ENCODE peak calls at places on chromosome 6, in six cellular contexts. G is H1, E is neuronal stem cell, P is mesendoderm, Y is IMR-90, C is mesenchymal stem cell. L is an unnamed sample.

GRCh38 chr6:25181923-25182322 is 97.3 kb upstream of the CARMIL1 start:
- DNase-seq in G (no peak), Y (peak; percentile 11), E (no peak), P (peak; percentile 19), C (no peak), L (no peak)

GRCh38 chr6:73743556-73743955 is 47.6 kb downstream of the CD109 start:
- DNase-seq in P (no peak), C (peak; percentile 76), E (no peak), G (no peak), Y (peak; percentile 27), L (no peak)

GRCh38 chr6:104884867-104885517 is 25.3 kb upstream of the HACE1 start:
- DNase-seq in C (no peak), E (no peak), G (no peak), Y (no peak), P (no peak), L (no peak)

GRCh38 chr6:89251976-89252375 is 34.8 kb upstream of the GABRR1 start:
- DNase-seq in Y (no peak), E (no peak), P (no peak), C (no peak), G (no peak), L (no peak)

GRCh38 chr6:138105880-138106664 is 1.1 kb downstream of the PERP start:
- DNase-seq in P (peak; percentile 92), E (peak; percentile 67), G (no peak), C (peak; percentile 40), Y (peak; percentile 15), L (peak; percentile 66)

GRCh38 chr6:33433560-33434191 is 13.8 kb downstream of the SYNGAP1 start:
- DNase-seq in P (peak; percentile 66), C (peak; percentile 80), G (no peak), Y (peak; percentile 75), E (no peak), L (peak; percentile 48)

GRCh38 chr6:106547961-106548453 is 81.3 kb downstream of the RTN4IP1 start:
- DNase-seq in P (peak; percentile 49), G (peak; percentile 5), C (peak; percentile 80), Y (peak; percentile 85), E (no peak), L (no peak)

GRCh38 chr6:153003294-153003645 is 761 bp upstream of the MTRF1L start:
- DNase-seq in Y (peak; percentile 20), E (no peak), G (no peak), P (peak; percentile 47), C (no peak), L (no peak)

GRCh38 chr6:19433101-19433500 is 404.1 kb upstream of the ID4 start:
- DNase-seq in P (no peak), E (no peak), G (no peak), Y (no peak), C (no peak), L (no peak)

GRCh38 chr6:100657678-100658330 is 193.1 kb upstream of the SIM1 start:
- DNase-seq in Y (peak; percentile 3), P (no peak), G (no peak), C (peak; percentile 18), E (no peak), L (no peak)

GRCh38 chr6:42618686-42619085 is 54.9 kb downstream of the UBR2 start:
- DNase-seq in P (no peak), Y (peak; percentile 83), G (no peak), C (no peak), E (no peak), L (peak; percentile 31)

GRCh38 chr6:42616716-42617115 is 52.9 kb downstream of the UBR2 start:
- DNase-seq in Y (peak; percentile 65), C (no peak), E (no peak), P (no peak), G (no peak), L (no peak)

GRCh38 chr6:42615518-42615917 is 51.7 kb downstream of the UBR2 start:
- DNase-seq in P (no peak), E (no peak), G (no peak), Y (no peak), C (no peak), L (no peak)

GRCh38 chr6:42619963-42620362 is 56.1 kb downstream of the UBR2 start:
- DNase-seq in C (no peak), Y (no peak), G (no peak), E (no peak), P (no peak), L (no peak)

GRCh38 chr6:42618105-42618504 is 54.3 kb downstream of the UBR2 start:
- DNase-seq in C (no peak), E (no peak), Y (no peak), G (no peak), P (peak; percentile 8), L (no peak)
- H3K27ac ChIP-seq in C (no peak overlapping the region), E (no peak overlapping the region), Y (no peak overlapping the region), G (no peak overlapping the region), P (no peak overlapping the region), L (no peak overlapping the region)

DNA sequence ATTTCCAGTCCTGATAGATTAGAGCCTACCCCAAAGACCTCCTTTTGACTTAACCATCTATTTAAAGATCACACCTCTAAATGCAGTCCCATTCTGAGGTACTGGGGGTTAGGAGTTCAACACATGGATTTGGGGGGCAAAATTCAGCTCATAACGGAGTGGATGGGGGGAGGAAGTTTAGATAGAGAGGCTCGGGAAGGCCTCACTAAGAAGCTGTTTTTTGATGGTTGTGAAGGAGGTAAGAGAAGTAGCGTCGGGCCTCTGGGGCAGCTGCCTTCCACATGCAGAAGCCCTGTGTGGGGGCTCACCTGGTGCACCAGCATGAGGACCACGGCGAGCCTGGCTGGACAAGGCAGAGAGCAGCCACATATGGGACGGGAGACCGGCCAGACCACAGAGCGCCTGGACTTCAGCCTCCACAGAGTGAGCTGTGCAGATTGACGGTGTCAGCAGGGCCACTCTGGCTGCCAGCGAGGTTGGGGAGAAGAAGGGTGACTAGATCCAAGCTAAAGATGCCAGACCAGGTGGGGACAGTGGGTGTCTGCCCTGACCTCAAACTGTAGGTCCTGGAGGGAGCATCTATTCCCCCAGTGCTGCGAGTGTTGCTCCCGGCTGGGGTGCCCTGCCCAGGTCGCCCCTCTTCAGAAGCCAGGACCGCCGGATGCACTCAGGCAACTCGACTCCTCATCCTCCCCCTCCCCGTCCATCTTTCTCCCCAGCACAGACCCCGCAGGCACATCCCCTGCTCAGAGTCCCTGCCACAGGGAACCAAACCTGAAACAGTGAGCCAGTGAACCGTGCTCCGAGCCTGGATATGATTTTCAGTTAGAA is 5.1 kb upstream of the SYNJ2 start:
- DNase-seq in C (no peak), Y (no peak), E (no peak), G (no peak), P (no peak), L (no peak)
- H2AK5ac ChIP-seq in C (no peak overlapping the region), Y (no peak overlapping the region), E (no peak overlapping the region), G (no peak overlapping the region), P (no peak overlapping the region), L (no peak overlapping the region)

DNA sequence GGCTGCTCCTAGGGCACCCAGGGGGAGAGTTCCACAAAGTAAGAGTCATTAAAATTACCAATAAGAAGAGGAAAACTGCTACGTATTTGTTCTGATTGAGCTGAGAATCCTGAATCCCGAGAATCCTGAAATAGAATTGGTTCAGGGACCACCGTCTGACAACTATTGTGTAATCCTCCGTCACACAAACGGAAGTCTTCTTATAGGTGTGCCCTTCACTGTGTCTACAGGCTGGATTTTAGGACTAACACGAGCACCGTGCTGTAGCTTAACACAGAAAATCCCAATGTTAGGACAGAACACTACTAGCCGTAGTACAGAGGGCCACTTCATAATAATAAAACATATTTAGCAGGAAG is 50.6 kb upstream of the RNF182 start:
- DNase-seq in G (no peak), C (no peak), P (no peak), E (no peak), Y (no peak), L (no peak)
- H3K4me2 ChIP-seq in G (peak overlapping the region; percentile 61), C (peak overlapping the region; percentile 87), P (peak overlapping the region; percentile 49), E (peak overlapping the region; percentile 75), Y (no peak overlapping the region), L (peak overlapping the region; percentile 15)

DNA sequence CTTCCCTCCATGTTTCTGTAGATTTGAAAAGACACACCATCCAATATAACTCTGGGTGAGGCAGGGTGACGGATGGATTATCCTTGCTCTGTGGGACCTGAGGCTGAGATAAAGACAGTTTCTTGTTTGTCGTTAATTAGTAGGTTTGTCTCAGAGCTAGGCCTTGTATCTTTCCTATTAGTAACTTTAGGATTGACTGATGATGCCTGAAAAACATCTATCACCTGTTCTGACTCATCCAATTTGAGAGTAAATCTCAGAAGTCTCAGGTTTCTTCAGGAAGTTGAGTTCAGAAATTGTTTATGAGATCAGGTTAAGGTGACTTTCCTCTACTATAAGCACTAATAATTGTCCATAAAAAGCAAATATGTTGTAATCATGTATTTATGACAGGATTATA is 129.4 kb upstream of the SUPT3H start:
- DNase-seq in E (no peak), P (no peak), C (no peak), Y (peak; percentile 13), G (no peak), L (no peak)
- H3K27ac ChIP-seq in E (no peak overlapping the region), P (no peak overlapping the region), C (no peak overlapping the region), Y (no peak overlapping the region), G (no peak overlapping the region), L (no peak overlapping the region)

GRCh38 chr6:21375206-21375605 is 218.3 kb upstream of the SOX4 start:
- DNase-seq in C (no peak), Y (no peak), E (no peak), P (no peak), G (no peak), L (no peak)

GRCh38 chr6:21375717-21376116 is 217.8 kb upstream of the SOX4 start:
- DNase-seq in E (no peak), Y (no peak), C (no peak), P (no peak), G (no peak), L (no peak)

GRCh38 chr6:21381336-21381963 is 212.1 kb upstream of the SOX4 start:
- DNase-seq in Y (no peak), G (no peak), C (peak; percentile 14), E (no peak), P (no peak), L (no peak)

GRCh38 chr6:21382821-21383455 is 210.6 kb upstream of the SOX4 start:
- DNase-seq in C (no peak), P (no peak), E (no peak), Y (no peak), G (no peak), L (no peak)

GRCh38 chr6:21377356-21377755 is 216.2 kb upstream of the SOX4 start:
- DNase-seq in G (no peak), E (no peak), P (peak; percentile 83), Y (no peak), C (no peak), L (no peak)
- H2AK5ac ChIP-seq in G (peak overlapping the region; percentile 34), E (no peak overlapping the region), P (no peak overlapping the region), Y (no peak overlapping the region), C (no peak overlapping the region), L (no peak overlapping the region)

DNA sequence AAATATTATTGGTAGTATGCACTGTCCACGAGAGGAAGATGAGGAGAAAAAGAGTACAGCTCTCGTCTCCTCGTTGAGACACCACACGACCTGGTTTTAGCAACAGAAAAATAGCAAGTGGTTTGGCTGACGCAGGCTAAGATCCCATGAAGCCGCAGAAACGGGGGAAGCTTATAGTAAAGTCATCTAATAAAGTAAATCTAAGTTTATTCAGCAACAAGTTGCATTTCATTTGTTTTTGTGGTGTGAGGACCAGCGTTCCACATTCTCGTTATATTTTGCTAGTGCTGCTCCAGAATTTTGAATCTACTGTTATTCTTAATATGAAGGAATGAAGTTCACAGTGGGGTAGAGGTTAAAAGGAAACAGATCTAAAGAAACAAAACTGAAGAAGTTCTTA is 25.2 kb upstream of the IRF4 start:
- DNase-seq in G (no peak), P (no peak), Y (no peak), C (no peak), E (no peak), L (no peak)
- H3K4me2 ChIP-seq in G (no peak overlapping the region), P (no peak overlapping the region), Y (no peak overlapping the region), C (no peak overlapping the region), E (no peak overlapping the region), L (no peak overlapping the region)